ENCODE peak calls at places on chromosomes 7 and 10, in eight cellular contexts. G is hepatocyte, M is H9, W is left ventricle myocardium inferior, O is dorsolateral prefrontal cortex, L is AG04450, N is stomach, B is coronary artery. F is an unnamed sample.

GRCh38 chr7:120944826-120945562 is 5.6 kb upstream of the ING3 start:
- DNase-seq in G (peak), M (no peak), W (no peak), O (no peak), L (no peak), N (no peak), B (no peak), F (no peak)

GRCh38 chr10:117107280-117107679 is 30.8 kb downstream of the VAX1 start:
- DNase-seq in G (no peak), M (no peak), W (no peak), O (no peak), L (no peak), N (no peak), B (no peak), F (no peak)

GRCh38 chr10:70051878-70052277 is 768 bp upstream of the MACROH2A2 start:
- DNase-seq in G (no peak), M (no peak), W (no peak), O (peak), L (no peak), N (no peak), B (no peak), F (no peak)

GRCh38 chr10:131644287-131644686 is 256.5 kb upstream of the PPP2R2D start:
- DNase-seq in G (no peak), M (no peak), W (no peak), O (no peak), L (no peak), N (no peak), B (peak), F (no peak)

GRCh38 chr10:74598891-74599566 is 227.4 kb upstream of the KAT6B start:
- DNase-seq in G (no peak), M (no peak), W (no peak), O (no peak), L (no peak), N (no peak), B (no peak), F (no peak)

GRCh38 chr7:151057737-151057988 is at the start of gene CDK5:
- DNase-seq in G (no peak), M (no peak), W (no peak), O (no peak), L (no peak), N (no peak), B (no peak), F (no peak)

GRCh38 chr7:142807855-142808460 is 37.2 kb downstream of the PRSS2 start:
- DNase-seq in G (no peak), M (no peak), W (no peak), O (no peak), L (no peak), N (no peak), B (no peak), F (no peak)

GRCh38 chr7:122803323-122803722 is 82.9 kb downstream of the CADPS2 start:
- DNase-seq in G (peak), M (no peak), W (no peak), O (peak), L (no peak), N (no peak), B (no peak), F (no peak)

GRCh38 chr7:22631730-22632129 is 95.3 kb upstream of the IL6 start:
- DNase-seq in G (no peak), M (no peak), W (no peak), O (no peak), L (no peak), N (no peak), B (no peak), F (no peak)

GRCh38 chr7:147593271-147594057 is 997.1 kb upstream of the C7orf33 start:
- DNase-seq in G (no peak), M (no peak), W (no peak), O (no peak), L (no peak), N (no peak), B (no peak), F (no peak)

GRCh38 chr7:55142919-55143600 is 124.2 kb downstream of the EGFR start:
- DNase-seq in G (no peak), M (no peak), W (no peak), O (no peak), L (no peak), N (no peak), B (no peak), F (no peak)

GRCh38 chr10:36515313-36515712 is 610.1 kb upstream of the ANKRD30A start:
- DNase-seq in G (no peak), M (no peak), W (no peak), O (no peak), L (no peak), N (no peak), B (no peak), F (no peak)

GRCh38 chr7:4663239-4663638 is 18.9 kb upstream of the FOXK1 start:
- DNase-seq in G (no peak), M (no peak), W (no peak), O (no peak), L (no peak), N (no peak), B (no peak), F (no peak)

GRCh38 chr7:41268874-41269273 is 434.0 kb downstream of the INHBA start:
- DNase-seq in G (no peak), M (no peak), W (no peak), O (no peak), L (no peak), N (no peak), B (no peak), F (no peak)

GRCh38 chr7:63900394-63901203 is 98.0 kb upstream of the ZNF722 start:
- DNase-seq in G (no peak), M (no peak), W (peak), O (peak), L (no peak), N (peak), B (no peak), F (no peak)

GRCh38 chr10:59456199-59456598 is 93.8 kb upstream of the FAM13C start:
- DNase-seq in G (no peak), M (no peak), W (no peak), O (no peak), L (no peak), N (no peak), B (no peak), F (no peak)

GRCh38 chr7:55065079-55065478 is 46.3 kb downstream of the EGFR start:
- DNase-seq in G (peak), M (no peak), W (no peak), O (no peak), L (peak), N (no peak), B (no peak), F (peak)

GRCh38 chr7:45592230-45592991 is 18.2 kb downstream of the ADCY1 start:
- DNase-seq in G (no peak), M (peak), W (no peak), O (peak), L (no peak), N (peak), B (peak), F (no peak)

GRCh38 chr7:149284343-149284742 is 22.3 kb downstream of the ZNF783 start:
- DNase-seq in G (no peak), M (no peak), W (no peak), O (no peak), L (no peak), N (no peak), B (peak), F (no peak)

GRCh38 chr7:131961281-131961680 is 404.9 kb upstream of the PODXL start:
- DNase-seq in G (no peak), M (no peak), W (no peak), O (no peak), L (no peak), N (no peak), B (no peak), F (no peak)

GRCh38 chr10:46053534-46054434 is 7.7 kb upstream of the MSMB start:
- DNase-seq in G (no peak), M (no peak), W (no peak), O (no peak), L (no peak), N (no peak), B (no peak), F (no peak)

GRCh38 chr7:87225696-87226095 is 6.2 kb upstream of the TMEM243 start:
- DNase-seq in G (no peak), M (no peak), W (no peak), O (no peak), L (no peak), N (no peak), B (no peak), F (peak)

GRCh38 chr10:112973805-112974204 is 23.8 kb downstream of the TCF7L2 start:
- DNase-seq in G (no peak), M (no peak), W (no peak), O (no peak), L (no peak), N (no peak), B (no peak), F (no peak)

GRCh38 chr7:151876112-151876898 is 610 bp downstream of the PRKAG2 start:
- DNase-seq in G (peak), M (peak), W (peak), O (peak), L (no peak), N (peak), B (peak), F (peak)

GRCh38 chr7:139731802-139732470 is 45.9 kb downstream of the HIPK2 start:
- DNase-seq in G (peak), M (no peak), W (peak), O (peak), L (no peak), N (peak), B (peak), F (peak)

DNA sequence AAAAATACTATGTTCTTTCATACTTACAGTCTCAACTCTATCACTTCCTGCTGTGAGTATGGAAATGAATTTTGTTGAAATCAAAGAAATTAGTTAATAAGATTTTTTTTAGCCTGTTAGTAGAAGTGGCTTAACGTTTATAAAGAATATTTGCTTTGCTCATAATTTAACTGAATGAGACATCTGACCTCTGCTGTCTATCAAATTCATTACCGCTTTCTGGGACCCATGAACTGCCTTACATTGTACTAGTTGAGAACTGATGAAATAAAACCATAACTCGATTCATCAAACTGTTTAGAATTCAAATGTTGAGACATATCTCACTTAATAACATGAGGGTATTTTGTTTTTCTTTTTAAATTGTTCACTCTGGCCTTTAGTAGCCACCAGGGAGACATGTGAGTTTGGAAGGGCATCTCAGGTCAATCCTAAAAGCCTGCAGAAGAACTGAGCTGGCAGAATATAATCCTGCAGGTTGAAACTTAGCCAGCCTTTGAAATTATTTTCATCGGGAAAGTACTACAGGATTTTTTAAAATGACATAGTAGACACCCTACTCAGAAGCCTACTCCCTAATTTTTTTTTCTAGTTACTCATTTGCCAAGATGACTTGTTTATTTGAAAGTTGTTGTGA is 78.7 kb downstream of the KIAA1217 start:
- DNase-seq in G (no peak), M (no peak), W (no peak), O (no peak), L (no peak), N (no peak), B (no peak), F (no peak)
- TF ChIP-seq CTCF in G (no peak), M (no peak), W (peak), O (no peak), L (no peak), N (no peak), B (no peak), F (no peak)

GRCh38 chr10:92418891-92419290 is 127.9 kb downstream of the MARCHF5 start:
- DNase-seq in G (no peak), M (no peak), W (no peak), O (no peak), L (no peak), N (no peak), B (no peak), F (no peak)
- H3K27ac ChIP-seq in G (no peak), M (no peak), W (no peak), O (no peak), L (no peak), N (no peak), B (no peak), F (no peak)

GRCh38 chr7:37142943-37143342 is 305.7 kb downstream of the ELMO1 start:
- DNase-seq in G (no peak), M (no peak), W (no peak), O (no peak), L (no peak), N (no peak), B (no peak), F (no peak)
- TF ChIP-seq CTCF in G (no peak), M (no peak), W (no peak), O (no peak), L (no peak), N (no peak), B (no peak), F (no peak)

DNA sequence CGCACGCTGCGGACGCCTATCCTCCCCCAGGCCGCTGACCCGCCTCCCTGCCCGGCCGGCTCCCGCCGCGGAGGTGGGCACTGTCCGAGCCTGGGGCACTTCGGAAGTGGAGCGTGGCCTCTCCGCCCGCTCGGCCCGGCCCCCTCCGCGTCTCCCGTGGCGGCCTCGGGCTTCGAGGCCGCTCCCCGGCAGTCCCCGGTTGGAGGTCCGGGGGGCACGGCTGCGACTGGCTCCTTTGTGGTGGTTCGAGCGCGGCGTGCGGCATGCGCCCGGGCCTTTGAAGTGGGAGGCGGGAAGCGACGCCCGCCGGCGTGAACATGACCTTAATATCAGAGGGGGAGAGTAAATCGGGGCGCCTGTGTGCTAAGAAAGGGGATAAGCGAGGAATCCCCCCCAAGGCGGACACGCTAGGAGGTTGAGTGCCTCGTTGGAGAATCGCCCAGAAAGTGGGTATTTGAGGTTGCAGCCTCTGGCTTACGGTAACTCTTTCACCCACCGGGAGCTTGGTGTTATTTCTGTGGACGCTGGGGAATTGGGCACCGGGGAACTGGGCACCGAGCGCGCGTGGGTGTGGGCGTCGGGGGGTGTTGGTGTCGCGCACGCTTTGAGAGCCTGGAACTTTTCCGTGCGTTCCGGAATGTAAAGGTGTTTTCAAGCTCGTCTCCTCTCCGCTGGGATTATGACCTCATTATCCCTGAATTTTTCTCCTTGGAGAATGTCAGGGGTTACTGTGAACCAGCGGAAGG is 562 bp downstream of the SUV39H2 start:
- DNase-seq in G (peak), M (no peak), W (peak), O (peak), L (no peak), N (no peak), B (no peak), F (peak)
- H3K27ac ChIP-seq in G (peak), M (no peak), W (peak), O (peak), L (peak), N (peak), B (peak), F (peak)

F was measured in RWPE1.